ENCODE peak calls at places on chromosomes 1 and 21, in eight cellular contexts. Q is CD8-positive, alpha-beta T cell; K is brain microvascular endothelial cell; I is heart left ventricle; L is AG09309; T is ovary; R is gastrocnemius medialis; H is cardiac muscle cell. N is an unnamed sample.

GRCh38 chr1:178528963-178529355 is 16.1 kb downstream of the TEX35 start:
- DNase-seq in R (no peak), Q (no peak), L (no peak), I (no peak), H (no peak), K (no peak), T (no peak), N (no peak)

GRCh38 chr21:33230518-33231324 is 983 bp downstream of the IFNAR2 start:
- DNase-seq in R (no peak), H (peak), I (peak), L (no peak), K (peak), Q (peak), T (peak), N (peak)

GRCh38 chr1:174963547-174964125 is 36.1 kb upstream of the CACYBP start:
- DNase-seq in Q (no peak), H (no peak), T (no peak), R (no peak), L (no peak), K (no peak), I (no peak), N (no peak)

GRCh38 chr1:84849312-84849711 is 43.7 kb downstream of the LPAR3 start:
- DNase-seq in I (no peak), T (no peak), Q (no peak), H (no peak), L (no peak), K (no peak), R (no peak), N (no peak)

GRCh38 chr1:88773540-88774150 is 89.6 kb downstream of the PKN2 start:
- DNase-seq in I (no peak), L (peak), T (no peak), K (peak), Q (no peak), R (no peak), H (peak), N (peak)

GRCh38 chr1:176617881-176618280 is 154.9 kb downstream of the PAPPA2 start:
- DNase-seq in H (no peak), L (no peak), I (no peak), R (no peak), T (no peak), Q (no peak), K (no peak), N (no peak)

GRCh38 chr1:21520899-21521716 is 11.9 kb downstream of the ALPL start:
- DNase-seq in K (peak), I (no peak), Q (no peak), L (no peak), T (no peak), R (no peak), H (no peak), N (peak)

GRCh38 chr1:109950509-109950908 is 34.1 kb upstream of the AHCYL1 start:
- DNase-seq in K (no peak), I (no peak), H (no peak), L (no peak), T (no peak), R (no peak), Q (no peak), N (no peak)

GRCh38 chr1:27928216-27928954 is 6.4 kb upstream of the SMPDL3B start:
- DNase-seq in R (no peak), L (no peak), Q (no peak), H (no peak), T (no peak), K (no peak), I (no peak), N (no peak)

GRCh38 chr1:172003766-172004530 is 162.7 kb downstream of the DNM3 start:
- DNase-seq in I (no peak), L (no peak), K (no peak), R (no peak), H (peak), Q (no peak), T (no peak), N (peak)

GRCh38 chr1:89725016-89725380 is 92.1 kb downstream of the LRRC8C start:
- DNase-seq in L (peak), H (peak), K (peak), R (no peak), I (peak), T (no peak), Q (no peak), N (peak)

GRCh38 chr1:27052527-27052926 is 39.9 kb upstream of the TENT5B start:
- DNase-seq in K (no peak), R (no peak), Q (no peak), T (no peak), I (no peak), H (no peak), L (no peak), N (no peak)

GRCh38 chr21:38956791-38957571 is 151.3 kb downstream of the ETS2 start:
- DNase-seq in Q (no peak), H (no peak), K (no peak), I (no peak), L (no peak), T (no peak), R (no peak), N (peak)

GRCh38 chr1:145990249-145991097 is 5.9 kb downstream of the TXNIP start:
- DNase-seq in K (no peak), I (no peak), H (peak), R (peak), T (peak), L (no peak), Q (no peak), N (peak)

GRCh38 chr1:176949033-176949662 is 215.4 kb downstream of the ASTN1 start:
- DNase-seq in I (peak), H (peak), T (peak), R (peak), K (peak), L (no peak), Q (no peak), N (peak)

GRCh38 chr1:1123581-1124507 is 8.0 kb upstream of the C1orf159 start:
- DNase-seq in R (no peak), Q (no peak), L (no peak), T (no peak), H (peak), I (peak), K (no peak), N (peak)

GRCh38 chr1:206935491-206936067 is 10.7 kb downstream of the PIGR start:
- DNase-seq in I (no peak), K (peak), L (no peak), T (no peak), Q (peak), H (peak), R (no peak), N (no peak)
- TF ChIP-seq CTCF in I (peak), K (peak), L (peak), T (no peak), Q (peak), H (peak), R (no peak), N (peak)

GRCh38 chr1:75188892-75189291 is 54.7 kb downstream of the LHX8 start:
- DNase-seq in I (no peak), T (no peak), H (no peak), L (no peak), Q (no peak), R (no peak), K (no peak), N (no peak)
- H3K4me3 ChIP-seq in I (no peak), T (no peak), H (no peak), L (no peak), Q (no peak), R (no peak), K (no peak), N (no peak)

DNA sequence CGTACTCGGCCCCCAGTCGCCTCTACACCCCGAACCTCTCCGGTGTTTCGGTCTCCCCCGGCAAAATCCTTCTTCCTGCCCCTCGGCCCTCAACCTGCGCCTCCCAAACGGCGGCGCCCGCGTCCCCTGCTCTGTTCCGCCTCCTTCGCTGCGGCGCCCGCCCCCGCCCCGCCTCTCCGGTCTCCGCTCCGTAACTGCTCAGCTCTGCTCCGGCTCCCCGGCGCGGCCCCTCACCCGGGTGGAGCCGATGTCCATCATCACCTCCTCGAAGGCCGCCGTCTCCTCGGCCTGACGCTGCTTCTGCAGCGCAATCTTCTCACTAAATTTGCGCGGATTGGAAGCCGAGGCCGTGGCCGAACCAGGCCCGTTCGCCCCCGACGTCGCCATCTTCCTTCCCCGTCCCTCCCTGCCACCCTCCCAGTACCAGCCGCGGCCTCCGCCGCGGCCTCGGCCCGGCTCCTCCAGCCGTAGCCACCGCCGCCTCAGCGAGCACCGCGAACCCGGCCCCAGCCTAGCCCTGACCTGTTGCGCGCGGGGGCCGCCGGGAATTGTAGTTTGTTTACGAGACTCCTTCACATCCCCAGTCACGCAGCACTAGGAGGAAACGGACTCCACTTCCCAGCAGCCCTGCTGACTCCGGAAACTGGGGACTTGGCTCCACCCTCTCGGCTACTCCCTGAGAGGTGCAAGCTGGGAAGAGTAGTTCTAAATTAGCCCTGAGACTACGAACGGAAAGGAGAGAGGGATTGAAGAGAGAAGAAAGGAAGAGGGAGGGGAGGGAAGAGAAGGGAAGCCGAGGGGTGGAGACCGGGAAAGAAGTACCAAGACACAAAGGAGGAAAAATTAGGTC is at the start of gene CRTC2:
- DNase-seq in H (peak), T (peak), R (peak), K (peak), L (peak), Q (peak), I (peak), N (peak)
- TF ChIP-seq CTCF in H (no peak), T (no peak), R (no peak), K (peak), L (no peak), Q (no peak), I (no peak), N (no peak)

DNA sequence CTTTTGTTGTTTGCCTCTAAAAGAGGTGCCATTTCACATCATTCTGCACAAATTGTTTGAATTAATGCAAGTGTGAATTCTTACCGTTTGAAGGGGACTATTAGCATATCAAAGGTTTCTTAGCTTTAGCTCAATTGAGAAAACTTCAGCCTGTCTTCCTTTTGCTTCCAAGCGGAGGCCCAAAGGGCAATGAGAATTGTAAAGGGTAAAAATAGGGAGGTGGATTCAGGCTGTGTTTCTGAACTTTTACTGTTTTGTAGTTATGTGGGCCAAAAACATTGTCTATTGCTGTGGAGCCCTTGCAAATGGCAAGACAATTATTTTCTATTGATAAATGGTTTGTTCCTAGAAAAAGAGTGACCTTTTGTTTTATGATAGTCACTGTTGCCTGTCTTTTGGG is 3.6 kb downstream of the ADGRL2 start:
- DNase-seq in H (no peak), T (no peak), L (no peak), R (no peak), Q (no peak), I (no peak), K (no peak), N (no peak)
- H3K4me3 ChIP-seq in H (peak), T (peak), L (no peak), R (peak), Q (no peak), I (peak), K (no peak), N (peak)

GRCh38 chr1:112881742-112882127 is 74.3 kb downstream of the SLC16A1 start:
- DNase-seq in H (no peak), L (no peak), K (no peak), T (no peak), Q (no peak), R (no peak), I (no peak), N (peak)

GRCh38 chr1:112877741-112878140 is 78.3 kb downstream of the SLC16A1 start:
- DNase-seq in K (no peak), T (no peak), I (no peak), R (no peak), Q (no peak), H (no peak), L (no peak), N (no peak)

GRCh38 chr1:112876315-112876714 is 79.7 kb downstream of the SLC16A1 start:
- DNase-seq in T (no peak), K (no peak), R (no peak), L (no peak), Q (no peak), I (no peak), H (no peak), N (no peak)

GRCh38 chr1:112879834-112880233 is 76.2 kb downstream of the SLC16A1 start:
- DNase-seq in K (no peak), Q (no peak), I (no peak), T (no peak), H (no peak), R (no peak), L (no peak), N (no peak)

DNA sequence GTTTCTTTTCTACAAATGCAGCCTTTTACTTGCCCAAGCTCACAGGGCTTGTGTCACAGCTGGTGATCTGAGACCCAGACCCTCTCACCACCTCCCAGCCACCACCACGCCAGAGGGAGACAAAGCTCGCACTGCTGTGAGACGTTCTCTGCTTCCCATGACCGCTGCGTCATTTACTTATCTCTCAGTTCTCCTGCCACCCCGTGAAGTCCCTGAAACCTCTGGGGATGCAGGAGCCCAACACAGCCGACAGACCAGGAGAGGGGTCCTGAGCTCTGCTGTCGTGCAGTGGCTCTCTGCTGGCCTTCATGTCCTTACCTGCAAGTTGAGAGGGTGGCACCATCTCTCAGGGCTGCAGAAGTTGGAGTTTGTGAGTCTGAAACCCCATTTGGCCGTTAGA is 77.7 kb downstream of the SLC16A1 start:
- DNase-seq in K (no peak), H (no peak), R (no peak), T (no peak), Q (no peak), I (no peak), L (no peak), N (no peak)
- TF ChIP-seq CTCF in K (no peak), H (peak), R (no peak), T (no peak), Q (no peak), I (no peak), L (no peak), N (no peak)

GRCh38 chr1:227567256-227567655 is 3.9 kb downstream of the ZNF678 start:
- DNase-seq in I (no peak), K (no peak), T (no peak), L (no peak), R (no peak), Q (no peak), H (no peak), N (no peak)

GRCh38 chr1:227563319-227564201 is at the start of gene ZNF678:
- DNase-seq in K (peak), Q (peak), T (peak), R (peak), I (peak), H (peak), L (peak), N (peak)

GRCh38 chr1:227562923-227563318 is 435 bp upstream of the ZNF678 start:
- DNase-seq in Q (no peak), L (no peak), I (no peak), T (no peak), H (no peak), K (no peak), R (no peak), N (no peak)

GRCh38 chr1:227572752-227573151 is 9.4 kb downstream of the ZNF678 start:
- DNase-seq in K (no peak), I (no peak), L (no peak), Q (no peak), T (no peak), R (no peak), H (no peak), N (no peak)

DNA sequence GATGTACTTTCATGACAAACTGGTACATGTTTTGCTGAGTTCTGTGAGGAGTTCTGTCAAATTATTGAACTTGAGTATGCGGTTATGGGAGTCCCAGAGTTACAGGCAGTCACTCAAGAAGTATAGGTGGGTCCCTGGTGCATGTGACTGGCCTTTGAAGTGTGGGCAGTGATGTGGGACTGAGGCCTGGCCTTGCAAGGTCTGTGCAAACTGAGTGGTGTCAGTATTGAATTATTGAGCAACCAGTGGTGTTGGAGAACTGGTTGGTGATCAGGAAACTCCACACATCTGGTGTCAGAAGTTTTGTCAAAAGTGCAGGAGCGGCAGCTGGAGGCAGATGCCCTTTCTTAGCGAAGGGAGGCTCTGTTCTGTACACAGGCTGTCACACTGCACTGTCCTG is 5.2 kb downstream of the ZNF678 start:
- DNase-seq in R (no peak), H (no peak), I (no peak), L (no peak), Q (no peak), K (no peak), T (no peak), N (no peak)
- H3K4me3 ChIP-seq in R (no peak), H (no peak), I (no peak), L (no peak), Q (no peak), K (no peak), T (no peak), N (no peak)

N was measured in foreskin fibroblast.